ENCODE peak calls at places on chromosomes 16 and 17, in nine cellular contexts. S is gastrocnemius medialis, U is fibroblast of pulmonary artery, J is IMR-90, E is skeletal muscle cell, L is AG10803, Q is mesendoderm, O is cardiac fibroblast, F is fibroblast of the aortic adventitia. Z is an unnamed sample.

GRCh38 chr16:79895917-79896203 is 295.3 kb upstream of the MAF start:
- DNase-seq in S (no peak), U (no peak), J (no peak), E (no peak), L (no peak), Q (no peak), O (no peak), F (no peak), Z (no peak)

GRCh38 chr16:2936436-2937011 is 24.8 kb downstream of the FLYWCH1 start:
- DNase-seq in S (no peak), U (no peak), J (no peak), E (no peak), L (no peak), Q (no peak), O (no peak), F (no peak), Z (no peak)

GRCh38 chr16:71867934-71868333 is 16.0 kb downstream of the ZNF821 start:
- DNase-seq in S (no peak), U (no peak), J (no peak), E (no peak), L (no peak), Q (peak; percentile 45), O (no peak), F (no peak), Z (no peak)

GRCh38 chr17:78597923-78598545 is 20.8 kb upstream of the DNAH17 start:
- DNase-seq in S (no peak), U (peak; percentile 32), J (peak; percentile 86), E (peak; percentile 63), L (peak; percentile 79), Q (no peak), O (peak; percentile 42), F (peak; percentile 49), Z (no peak)

GRCh38 chr17:76528528-76529223 is 8.8 kb downstream of the CYGB start:
- DNase-seq in S (no peak), U (peak; percentile 60), J (peak; percentile 28), E (no peak), L (peak; percentile 31), Q (no peak), O (peak; percentile 64), F (peak; percentile 81), Z (no peak)

GRCh38 chr17:78401891-78402290 is 23.4 kb downstream of the PGS1 start:
- DNase-seq in S (no peak), U (no peak), J (no peak), E (no peak), L (no peak), Q (no peak), O (no peak), F (no peak), Z (no peak)

GRCh38 chr17:1590031-1590746 is 27.6 kb upstream of the PITPNA start:
- DNase-seq in S (peak; percentile 95), U (peak; percentile 81), J (peak; percentile 90), E (no peak), L (peak; percentile 72), Q (peak; percentile 98), O (peak; percentile 85), F (peak; percentile 90), Z (peak; percentile 86)

GRCh38 chr16:87339086-87339723 is 22.0 kb upstream of the C16orf95 start:
- DNase-seq in S (no peak), U (no peak), J (no peak), E (no peak), L (no peak), Q (peak; percentile 9), O (no peak), F (no peak), Z (no peak)

GRCh38 chr16:28041615-28042014 is 21.9 kb downstream of the GSG1L start:
- DNase-seq in S (no peak), U (no peak), J (no peak), E (no peak), L (no peak), Q (no peak), O (no peak), F (no peak), Z (no peak)

GRCh38 chr16:55492756-55493380 is 13.9 kb downstream of the MMP2 start:
- DNase-seq in S (no peak), U (no peak), J (no peak), E (no peak), L (no peak), Q (no peak), O (no peak), F (no peak), Z (no peak)

GRCh38 chr17:48462946-48463345 is 32.9 kb upstream of the SKAP1 start:
- DNase-seq in S (no peak), U (no peak), J (no peak), E (no peak), L (no peak), Q (no peak), O (no peak), F (no peak), Z (no peak)

GRCh38 chr17:42409467-42410351 is 13.3 kb downstream of the CAVIN1 start:
- DNase-seq in S (peak; percentile 92), U (peak; percentile 95), J (peak; percentile 91), E (peak; percentile 80), L (peak; percentile 95), Q (no peak), O (peak; percentile 95), F (peak; percentile 98), Z (peak; percentile 69)

GRCh38 chr17:5115673-5116651 is at the start of gene USP6:
- DNase-seq in S (no peak), U (no peak), J (no peak), E (no peak), L (no peak), Q (no peak), O (no peak), F (no peak), Z (no peak)

GRCh38 chr17:1182831-1183578 is 3.2 kb upstream of the ABR start:
- DNase-seq in S (no peak), U (no peak), J (no peak), E (no peak), L (no peak), Q (no peak), O (no peak), F (no peak), Z (no peak)

GRCh38 chr17:65022751-65023421 is 33.7 kb downstream of the GNA13 start:
- DNase-seq in S (no peak), U (peak; percentile 28), J (peak; percentile 70), E (peak; percentile 55), L (peak; percentile 76), Q (no peak), O (peak; percentile 76), F (peak; percentile 45), Z (peak; percentile 32)

GRCh38 chr16:16124974-16125373 is 98.3 kb downstream of the ABCC6 start:
- DNase-seq in S (no peak), U (no peak), J (no peak), E (no peak), L (no peak), Q (no peak), O (no peak), F (no peak), Z (no peak)

GRCh38 chr16:86531193-86531550 is 20.8 kb downstream of the FOXF1 start:
- DNase-seq in S (no peak), U (peak; percentile 55), J (no peak), E (no peak), L (no peak), Q (no peak), O (no peak), F (peak; percentile 56), Z (no peak)

GRCh38 chr16:89452925-89453324 is 37.4 kb downstream of the ANKRD11 start:
- DNase-seq in S (no peak), U (no peak), J (no peak), E (no peak), L (no peak), Q (no peak), O (no peak), F (no peak), Z (no peak)
- H3K4me3 ChIP-seq in S (no peak overlapping the region), U (no peak overlapping the region), J (no peak overlapping the region), E (no peak overlapping the region), L (no peak overlapping the region), Q (no peak overlapping the region), O (no peak overlapping the region), F (no peak overlapping the region), Z (no peak overlapping the region)

GRCh38 chr17:69547230-69547629 is 132.7 kb downstream of the MAP2K6 start:
- DNase-seq in S (no peak), U (no peak), J (no peak), E (no peak), L (no peak), Q (no peak), O (no peak), F (no peak), Z (no peak)
- H3K4me3 ChIP-seq in S (no peak overlapping the region), U (no peak overlapping the region), J (no peak overlapping the region), E (no peak overlapping the region), L (no peak overlapping the region), Q (no peak overlapping the region), O (no peak overlapping the region), F (no peak overlapping the region), Z (no peak overlapping the region)

GRCh38 chr17:44216674-44217073 is 2.8 kb downstream of the UBTF start:
- DNase-seq in S (no peak), U (no peak), J (no peak), E (no peak), L (no peak), Q (no peak), O (no peak), F (no peak), Z (no peak)
- H3K4me3 ChIP-seq in S (no peak overlapping the region), U (no peak overlapping the region), J (no peak overlapping the region), E (no peak overlapping the region), L (no peak overlapping the region), Q (no peak overlapping the region), O (no peak overlapping the region), F (no peak overlapping the region), Z (no peak overlapping the region)

GRCh38 chr17:80847506-80848230 is 144.0 kb upstream of the CHMP6 start:
- DNase-seq in S (no peak), U (no peak), J (no peak), E (no peak), L (no peak), Q (no peak), O (no peak), F (no peak), Z (no peak)
- H3K4me3 ChIP-seq in S (no peak overlapping the region), U (no peak overlapping the region), J (no peak overlapping the region), E (no peak overlapping the region), L (no peak overlapping the region), Q (no peak overlapping the region), O (no peak overlapping the region), F (no peak overlapping the region), Z (no peak overlapping the region)

Z was measured in HCT116.